ENCODE peak calls at places on chromosome 16, in seven cellular contexts. One of them, this sample, is unnamed. For H3K36me3, the result is how much of the 10 kb centered on the place peaks cover.

GRCh38 chr16:80250376-80250775 is 290.4 kb upstream of the DYNLRB2 start:
- DNase-seq in uterus: no peak
- DNase-seq in spleen: no peak
- DNase-seq in tibial nerve: no peak
- DNase-seq in IMR-90: no peak
- DNase-seq in transverse colon: no peak
- DNase-seq in prostate gland: no peak
- DNase-seq in this sample: no peak

GRCh38 chr16:65441501-65441900 is 319.6 kb upstream of the CDH11 start:
- DNase-seq in prostate gland: no peak
- DNase-seq in IMR-90: no peak
- DNase-seq in tibial nerve: no peak
- DNase-seq in transverse colon: no peak
- DNase-seq in spleen: no peak
- DNase-seq in uterus: no peak
- DNase-seq in this sample: no peak

GRCh38 chr16:58338205-58338604 is 43.4 kb upstream of the PRSS54 start:
- DNase-seq in spleen: no peak
- DNase-seq in tibial nerve: no peak
- DNase-seq in transverse colon: no peak
- DNase-seq in uterus: no peak
- DNase-seq in IMR-90: no peak
- DNase-seq in prostate gland: no peak
- DNase-seq in this sample: no peak

GRCh38 chr16:15704545-15704987 is 54.5 kb downstream of the NDE1 start:
- DNase-seq in IMR-90: peak
- DNase-seq in transverse colon: peak
- DNase-seq in tibial nerve: peak
- DNase-seq in uterus: peak
- DNase-seq in spleen: peak
- DNase-seq in prostate gland: peak
- DNase-seq in this sample: peak

GRCh38 chr16:73152731-73153130 is 104.8 kb upstream of the ZFHX3 start:
- DNase-seq in tibial nerve: no peak
- DNase-seq in spleen: no peak
- DNase-seq in prostate gland: no peak
- DNase-seq in transverse colon: no peak
- DNase-seq in uterus: no peak
- DNase-seq in IMR-90: no peak
- DNase-seq in this sample: no peak

GRCh38 chr16:51807551-51807950 is 656.5 kb upstream of the SALL1 start:
- DNase-seq in IMR-90: no peak
- DNase-seq in uterus: no peak
- DNase-seq in spleen: no peak
- DNase-seq in transverse colon: no peak
- DNase-seq in tibial nerve: no peak
- DNase-seq in prostate gland: no peak
- DNase-seq in this sample: no peak

GRCh38 chr16:24102120-24102740 is 153.9 kb upstream of the CACNG3 start:
- DNase-seq in IMR-90: no peak
- DNase-seq in tibial nerve: no peak
- DNase-seq in prostate gland: no peak
- DNase-seq in transverse colon: no peak
- DNase-seq in spleen: no peak
- DNase-seq in uterus: no peak
- DNase-seq in this sample: no peak

GRCh38 chr16:50531359-50531758 is 16.8 kb upstream of the NKD1 start:
- DNase-seq in prostate gland: no peak
- DNase-seq in spleen: peak
- DNase-seq in uterus: no peak
- DNase-seq in transverse colon: no peak
- DNase-seq in IMR-90: no peak
- DNase-seq in tibial nerve: no peak
- DNase-seq in this sample: no peak

GRCh38 chr16:25493136-25493811 is 198.5 kb upstream of the HS3ST4 start:
- DNase-seq in prostate gland: no peak
- DNase-seq in uterus: no peak
- DNase-seq in tibial nerve: no peak
- DNase-seq in IMR-90: no peak
- DNase-seq in spleen: no peak
- DNase-seq in transverse colon: no peak
- DNase-seq in this sample: no peak

GRCh38 chr16:31135535-31136286 is at the start of gene PRSS8:
- DNase-seq in tibial nerve: no peak
- DNase-seq in prostate gland: peak
- DNase-seq in spleen: no peak
- DNase-seq in uterus: no peak
- DNase-seq in IMR-90: no peak
- DNase-seq in transverse colon: peak
- DNase-seq in this sample: no peak

GRCh38 chr16:84501077-84501735 is 3.3 kb downstream of the MEAK7 start:
- DNase-seq in IMR-90: peak
- DNase-seq in transverse colon: peak
- DNase-seq in prostate gland: no peak
- DNase-seq in spleen: peak
- DNase-seq in tibial nerve: no peak
- DNase-seq in uterus: peak
- DNase-seq in this sample: no peak

GRCh38 chr16:54284319-54284930 is 2.2 kb downstream of the IRX3 start:
- DNase-seq in tibial nerve: no peak
- DNase-seq in spleen: no peak
- DNase-seq in IMR-90: no peak
- DNase-seq in prostate gland: peak
- DNase-seq in transverse colon: peak
- DNase-seq in uterus: no peak
- DNase-seq in this sample: peak

GRCh38 chr16:30923554-30924085 is at the start of gene FBXL19:
- DNase-seq in tibial nerve: no peak
- DNase-seq in IMR-90: no peak
- DNase-seq in uterus: peak
- DNase-seq in prostate gland: no peak
- DNase-seq in transverse colon: peak
- DNase-seq in spleen: peak
- DNase-seq in this sample: no peak

GRCh38 chr16:52631711-52632110 is 84.8 kb upstream of the TOX3 start:
- DNase-seq in uterus: no peak
- DNase-seq in transverse colon: no peak
- DNase-seq in prostate gland: no peak
- DNase-seq in spleen: no peak
- DNase-seq in IMR-90: no peak
- DNase-seq in tibial nerve: no peak
- DNase-seq in this sample: no peak

GRCh38 chr16:57534337-57534880 is 2.0 kb downstream of the CCDC102A start:
- DNase-seq in IMR-90: no peak
- DNase-seq in transverse colon: no peak
- DNase-seq in tibial nerve: no peak
- DNase-seq in uterus: peak
- DNase-seq in spleen: peak
- DNase-seq in prostate gland: no peak
- DNase-seq in this sample: no peak

GRCh38 chr16:75296606-75297005 is 45.2 kb upstream of the BCAR1 start:
- DNase-seq in uterus: no peak
- DNase-seq in spleen: no peak
- DNase-seq in IMR-90: peak
- DNase-seq in prostate gland: no peak
- DNase-seq in tibial nerve: no peak
- DNase-seq in transverse colon: no peak
- DNase-seq in this sample: peak

GRCh38 chr16:1208239-1208830 is 16.7 kb downstream of the TPSG1 start:
- DNase-seq in spleen: no peak
- DNase-seq in tibial nerve: no peak
- DNase-seq in IMR-90: no peak
- DNase-seq in transverse colon: no peak
- DNase-seq in prostate gland: no peak
- DNase-seq in uterus: no peak
- DNase-seq in this sample: no peak

GRCh38 chr16:59148312-59148711 is 414.2 kb upstream of the GOT2 start:
- DNase-seq in IMR-90: no peak
- DNase-seq in tibial nerve: peak
- DNase-seq in transverse colon: no peak
- DNase-seq in prostate gland: no peak
- DNase-seq in uterus: no peak
- DNase-seq in spleen: no peak
- DNase-seq in this sample: no peak

GRCh38 chr16:27549857-27550581 is at the start of the genes GTF3C1 and KATNIP:
- DNase-seq in IMR-90: peak
- DNase-seq in tibial nerve: peak
- DNase-seq in prostate gland: peak
- DNase-seq in spleen: peak
- DNase-seq in transverse colon: peak
- DNase-seq in uterus: peak
- DNase-seq in this sample: peak
- TF ChIP-seq POLR2A in IMR-90: peak
- TF ChIP-seq POLR2A in tibial nerve: peak
- TF ChIP-seq POLR2A in prostate gland: peak
- TF ChIP-seq POLR2A in spleen: no peak
- TF ChIP-seq POLR2A in transverse colon: peak
- TF ChIP-seq POLR2A in uterus: peak
- TF ChIP-seq POLR2A in this sample: peak

GRCh38 chr16:87186440-87186839 is 130.8 kb downstream of the C16orf95 start:
- DNase-seq in transverse colon: no peak
- DNase-seq in spleen: no peak
- DNase-seq in prostate gland: no peak
- DNase-seq in IMR-90: no peak
- DNase-seq in uterus: no peak
- DNase-seq in tibial nerve: no peak
- DNase-seq in this sample: no peak

GRCh38 chr16:87186876-87187533 is 130.2 kb downstream of the C16orf95 start:
- DNase-seq in uterus: no peak
- DNase-seq in tibial nerve: no peak
- DNase-seq in IMR-90: no peak
- DNase-seq in prostate gland: no peak
- DNase-seq in spleen: no peak
- DNase-seq in transverse colon: no peak
- DNase-seq in this sample: no peak

GRCh38 chr16:87185983-87186382 is 131.2 kb downstream of the C16orf95 start:
- DNase-seq in transverse colon: no peak
- DNase-seq in IMR-90: no peak
- DNase-seq in uterus: no peak
- DNase-seq in prostate gland: no peak
- DNase-seq in tibial nerve: no peak
- DNase-seq in spleen: no peak
- DNase-seq in this sample: no peak

GRCh38 chr16:87183647-87184046 is 133.5 kb downstream of the C16orf95 start:
- DNase-seq in IMR-90: no peak
- DNase-seq in prostate gland: no peak
- DNase-seq in spleen: no peak
- DNase-seq in tibial nerve: no peak
- DNase-seq in transverse colon: no peak
- DNase-seq in uterus: no peak
- DNase-seq in this sample: no peak

GRCh38 chr16:87185313-87185712 is 131.9 kb downstream of the C16orf95 start:
- DNase-seq in IMR-90: no peak
- DNase-seq in uterus: no peak
- DNase-seq in tibial nerve: no peak
- DNase-seq in spleen: no peak
- DNase-seq in transverse colon: no peak
- DNase-seq in prostate gland: no peak
- DNase-seq in this sample: no peak
- TF ChIP-seq CTCF in IMR-90: peak
- TF ChIP-seq CTCF in uterus: no peak
- TF ChIP-seq CTCF in tibial nerve: no peak
- TF ChIP-seq CTCF in spleen: no peak
- TF ChIP-seq CTCF in transverse colon: no peak
- TF ChIP-seq CTCF in prostate gland: no peak
- TF ChIP-seq CTCF in this sample: no peak

DNA sequence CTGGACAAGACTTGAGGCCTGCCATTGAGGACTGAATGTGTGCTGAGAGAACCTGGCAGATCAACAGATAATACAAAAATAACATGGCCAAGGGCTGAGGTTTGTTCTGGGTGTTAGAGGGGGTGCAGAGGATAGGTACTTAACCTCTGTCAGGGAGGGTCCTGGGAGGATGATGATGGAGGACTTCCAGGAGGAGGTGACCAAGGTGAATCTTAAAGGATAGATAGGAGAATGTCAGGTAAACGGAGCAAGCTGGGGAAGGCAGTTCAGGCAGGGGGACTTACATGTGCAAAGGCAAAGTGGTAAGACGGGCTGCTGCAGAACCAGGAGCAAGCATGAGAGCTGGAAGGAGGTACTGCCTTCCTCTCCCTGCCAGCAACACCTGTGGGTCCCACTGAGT is 119.8 kb upstream of the PLCG2 start:
- DNase-seq in uterus: no peak
- DNase-seq in IMR-90: no peak
- DNase-seq in tibial nerve: no peak
- DNase-seq in spleen: no peak
- DNase-seq in prostate gland: no peak
- DNase-seq in transverse colon: no peak
- DNase-seq in this sample: no peak
- H3K36me3 ChIP-seq in uterus: under half
- H3K36me3 ChIP-seq in IMR-90: under half
- H3K36me3 ChIP-seq in tibial nerve: under half
- H3K36me3 ChIP-seq in spleen: half or more
- H3K36me3 ChIP-seq in prostate gland: under half
- H3K36me3 ChIP-seq in transverse colon: under half
- H3K36me3 ChIP-seq in this sample: under half

GRCh38 chr16:69767459-69768229 is 5.5 kb downstream of the WWP2 start:
- DNase-seq in transverse colon: no peak
- DNase-seq in IMR-90: no peak
- DNase-seq in spleen: no peak
- DNase-seq in tibial nerve: no peak
- DNase-seq in prostate gland: no peak
- DNase-seq in uterus: no peak
- DNase-seq in this sample: no peak

GRCh38 chr16:69762843-69763556 is 868 bp downstream of the WWP2 start:
- DNase-seq in prostate gland: no peak
- DNase-seq in tibial nerve: no peak
- DNase-seq in IMR-90: peak
- DNase-seq in uterus: no peak
- DNase-seq in spleen: no peak
- DNase-seq in transverse colon: peak
- DNase-seq in this sample: no peak

GRCh38 chr16:69763557-69763942 is 1.4 kb downstream of the WWP2 start:
- DNase-seq in uterus: no peak
- DNase-seq in transverse colon: no peak
- DNase-seq in spleen: no peak
- DNase-seq in tibial nerve: no peak
- DNase-seq in IMR-90: no peak
- DNase-seq in prostate gland: peak
- DNase-seq in this sample: no peak

GRCh38 chr16:69756705-69757104 is 2.0 kb upstream of the NOB1 start:
- DNase-seq in tibial nerve: no peak
- DNase-seq in IMR-90: no peak
- DNase-seq in spleen: no peak
- DNase-seq in uterus: no peak
- DNase-seq in prostate gland: no peak
- DNase-seq in transverse colon: no peak
- DNase-seq in this sample: no peak

GRCh38 chr16:69761983-69762842 is at the start of gene WWP2:
- DNase-seq in uterus: peak
- DNase-seq in spleen: peak
- DNase-seq in prostate gland: peak
- DNase-seq in tibial nerve: peak
- DNase-seq in IMR-90: peak
- DNase-seq in transverse colon: peak
- DNase-seq in this sample: peak
- TF ChIP-seq POLR2A in uterus: peak
- TF ChIP-seq POLR2A in spleen: peak
- TF ChIP-seq POLR2A in prostate gland: peak
- TF ChIP-seq POLR2A in tibial nerve: peak
- TF ChIP-seq POLR2A in IMR-90: no peak
- TF ChIP-seq POLR2A in transverse colon: peak
- TF ChIP-seq POLR2A in this sample: peak

This sample was measured in heart left ventricle.